ENCODE peak calls at places on chromosomes 2 and 18, in six cellular contexts. V, E, P, J, S and D are unnamed samples.
A peak's percentile ranks its signal among the peaks of the same experiment; 100 is the strongest.

GRCh38 chr2:203869610-203870042 is 2.1 kb downstream of the CTLA4 start:
- DNase-seq in V (no peak), E (no peak), P (no peak), J (no peak), S (no peak), D (no peak)

GRCh38 chr2:207616185-207616584 is 9.0 kb downstream of the METTL21A start:
- DNase-seq in V (peak; percentile 80), E (peak; percentile 68), P (no peak), J (no peak), S (peak; percentile 72), D (no peak)

GRCh38 chr2:26141145-26141769 is 31.6 kb upstream of the GAREM2 start:
- DNase-seq in V (no peak), E (no peak), P (no peak), J (no peak), S (no peak), D (no peak)

GRCh38 chr2:233448220-233448559 is 93.9 kb downstream of the DGKD start:
- DNase-seq in V (no peak), E (peak; percentile 47), P (no peak), J (peak; percentile 15), S (no peak), D (peak; percentile 73)

GRCh38 chr2:118371500-118371899 is 283.2 kb downstream of the INSIG2 start:
- DNase-seq in V (peak; percentile 18), E (peak; percentile 19), P (peak; percentile 48), J (peak; percentile 38), S (no peak), D (peak; percentile 81)

GRCh38 chr2:41853427-41854191 is 194.2 kb upstream of the PKDCC start:
- DNase-seq in V (peak; percentile 65), E (peak; percentile 84), P (peak; percentile 78), J (peak; percentile 21), S (peak; percentile 69), D (peak; percentile 81)

GRCh38 chr18:62522178-62522509 is 681 bp upstream of the ZCCHC2 start:
- DNase-seq in V (no peak), E (peak; percentile 56), P (no peak), J (no peak), S (no peak), D (peak; percentile 13)

GRCh38 chr2:18788590-18788989 is 199.2 kb upstream of the NT5C1B start:
- DNase-seq in V (peak; percentile 14), E (no peak), P (no peak), J (no peak), S (peak; percentile 83), D (no peak)

GRCh38 chr2:515728-516127 is 161.5 kb downstream of the TMEM18 start:
- DNase-seq in V (no peak), E (no peak), P (no peak), J (no peak), S (no peak), D (no peak)

GRCh38 chr18:12645751-12646203 is 12.1 kb downstream of the SPIRE1 start:
- DNase-seq in V (peak; percentile 52), E (peak; percentile 37), P (no peak), J (no peak), S (no peak), D (no peak)

GRCh38 chr2:49222975-49223528 is 68.7 kb upstream of the FSHR start:
- DNase-seq in V (no peak), E (no peak), P (no peak), J (no peak), S (no peak), D (no peak)

GRCh38 chr2:17303054-17303453 is 215.2 kb downstream of the RAD51AP2 start:
- DNase-seq in V (peak; percentile 81), E (peak; percentile 79), P (no peak), J (no peak), S (peak; percentile 54), D (no peak)

GRCh38 chr2:59425292-59425691 is 1128.2 kb downstream of the BCL11A start:
- DNase-seq in V (no peak), E (no peak), P (no peak), J (no peak), S (no peak), D (no peak)

GRCh38 chr2:235106874-235107639 is 155.2 kb downstream of the SH3BP4 start:
- DNase-seq in V (peak; percentile 76), E (peak; percentile 76), P (peak; percentile 62), J (peak; percentile 31), S (peak; percentile 76), D (peak; percentile 83)

GRCh38 chr2:190714958-190715357 is 66.1 kb downstream of the NAB1 start:
- DNase-seq in V (peak; percentile 36), E (peak; percentile 54), P (no peak), J (no peak), S (peak; percentile 20), D (no peak)

GRCh38 chr18:74694436-74694835 is 96.8 kb downstream of the ZNF407 start:
- DNase-seq in V (no peak), E (no peak), P (no peak), J (no peak), S (no peak), D (no peak)

GRCh38 chr18:57194622-57195021 is 47.7 kb downstream of the BOD1L2 start:
- DNase-seq in V (no peak), E (no peak), P (no peak), J (no peak), S (no peak), D (no peak)

GRCh38 chr2:157247068-157247407 is 10.5 kb upstream of the GALNT5 start:
- DNase-seq in V (no peak), E (no peak), P (no peak), J (no peak), S (no peak), D (no peak)

GRCh38 chr2:39497077-39497867 is 60.2 kb upstream of the MAP4K3 start:
- DNase-seq in V (peak; percentile 70), E (no peak), P (no peak), J (no peak), S (peak; percentile 63), D (no peak)

GRCh38 chr2:176157499-176158305 is 595 bp downstream of the HOXD3 start:
- DNase-seq in V (no peak), E (peak; percentile 6), P (no peak), J (no peak), S (no peak), D (peak; percentile 55)

GRCh38 chr2:88077076-88077475 is 9.5 kb downstream of the SMYD1 start:
- DNase-seq in V (no peak), E (no peak), P (no peak), J (no peak), S (no peak), D (no peak)
- H4K8ac ChIP-seq in V (no peak overlapping the region), E (no peak overlapping the region), P (no peak overlapping the region), J (no peak overlapping the region), S (no peak overlapping the region), D (no peak overlapping the region)

DNA sequence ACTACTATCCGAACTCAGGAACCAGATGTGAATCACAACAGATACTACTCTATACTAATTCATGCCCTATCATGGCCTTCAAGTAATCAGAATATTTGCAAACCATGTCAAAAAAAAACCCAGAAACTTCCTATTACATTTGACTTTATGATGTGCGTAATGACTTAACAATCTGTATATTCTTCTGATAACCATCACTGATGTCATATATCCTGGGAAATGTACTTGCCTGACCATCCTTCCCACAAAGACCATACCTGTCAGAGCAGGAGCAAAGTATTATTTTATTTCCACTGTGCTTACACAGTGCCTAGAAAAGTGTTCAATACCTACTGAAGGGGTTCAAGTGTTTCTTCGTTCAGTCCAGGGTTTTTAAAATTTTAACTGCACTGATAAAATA is 27.5 kb downstream of the PPP4R1 start:
- DNase-seq in V (no peak), E (peak; percentile 52), P (no peak), J (no peak), S (no peak), D (no peak)
- H3K36me3 ChIP-seq in V (peaks cover 26% of the 10 kb centered on the region), E (peaks cover 14% of the 10 kb centered on the region), P (peaks cover 99% of the 10 kb centered on the region), J (peaks cover 44% of the 10 kb centered on the region), S (peaks cover 76% of the 10 kb centered on the region), D (no peaks in the 10 kb centered on the region)

GRCh38 chr2:120701096-120701860 is 34.4 kb upstream of the GLI2 start:
- DNase-seq in V (no peak), E (no peak), P (no peak), J (no peak), S (no peak), D (no peak)
- H3K27me3 ChIP-seq in V (no peaks in the 10 kb centered on the region), E (no peaks in the 10 kb centered on the region), P (no peaks in the 10 kb centered on the region), J (no peaks in the 10 kb centered on the region), S (no peaks in the 10 kb centered on the region), D (no peaks in the 10 kb centered on the region)

GRCh38 chr18:55515204-55515603 is 72.8 kb downstream of the TCF4 start:
- DNase-seq in V (no peak), E (no peak), P (no peak), J (no peak), S (no peak), D (no peak)
- H4K8ac ChIP-seq in V (peak overlapping the region; percentile 27), E (no peak overlapping the region), P (no peak overlapping the region), J (no peak overlapping the region), S (no peak overlapping the region), D (no peak overlapping the region)

GRCh38 chr2:128474014-128474961 is 155.6 kb upstream of the HS6ST1 start:
- DNase-seq in V (no peak), E (no peak), P (no peak), J (no peak), S (no peak), D (no peak)

GRCh38 chr2:128474962-128475361 is 156.3 kb upstream of the HS6ST1 start:
- DNase-seq in V (no peak), E (no peak), P (no peak), J (no peak), S (no peak), D (no peak)

GRCh38 chr2:128477026-128477820 is 158.6 kb upstream of the HS6ST1 start:
- DNase-seq in V (no peak), E (no peak), P (no peak), J (no peak), S (no peak), D (no peak)

GRCh38 chr2:128475427-128476211 is 157.0 kb upstream of the HS6ST1 start:
- DNase-seq in V (no peak), E (no peak), P (no peak), J (no peak), S (no peak), D (no peak)

GRCh38 chr2:128477891-128478290 is 159.2 kb upstream of the HS6ST1 start:
- DNase-seq in V (no peak), E (no peak), P (no peak), J (no peak), S (no peak), D (no peak)
- H3K36me3 ChIP-seq in V (no peaks in the 10 kb centered on the region), E (no peaks in the 10 kb centered on the region), P (no peaks in the 10 kb centered on the region), J (no peaks in the 10 kb centered on the region), S (no peaks in the 10 kb centered on the region), D (no peaks in the 10 kb centered on the region)

DNA sequence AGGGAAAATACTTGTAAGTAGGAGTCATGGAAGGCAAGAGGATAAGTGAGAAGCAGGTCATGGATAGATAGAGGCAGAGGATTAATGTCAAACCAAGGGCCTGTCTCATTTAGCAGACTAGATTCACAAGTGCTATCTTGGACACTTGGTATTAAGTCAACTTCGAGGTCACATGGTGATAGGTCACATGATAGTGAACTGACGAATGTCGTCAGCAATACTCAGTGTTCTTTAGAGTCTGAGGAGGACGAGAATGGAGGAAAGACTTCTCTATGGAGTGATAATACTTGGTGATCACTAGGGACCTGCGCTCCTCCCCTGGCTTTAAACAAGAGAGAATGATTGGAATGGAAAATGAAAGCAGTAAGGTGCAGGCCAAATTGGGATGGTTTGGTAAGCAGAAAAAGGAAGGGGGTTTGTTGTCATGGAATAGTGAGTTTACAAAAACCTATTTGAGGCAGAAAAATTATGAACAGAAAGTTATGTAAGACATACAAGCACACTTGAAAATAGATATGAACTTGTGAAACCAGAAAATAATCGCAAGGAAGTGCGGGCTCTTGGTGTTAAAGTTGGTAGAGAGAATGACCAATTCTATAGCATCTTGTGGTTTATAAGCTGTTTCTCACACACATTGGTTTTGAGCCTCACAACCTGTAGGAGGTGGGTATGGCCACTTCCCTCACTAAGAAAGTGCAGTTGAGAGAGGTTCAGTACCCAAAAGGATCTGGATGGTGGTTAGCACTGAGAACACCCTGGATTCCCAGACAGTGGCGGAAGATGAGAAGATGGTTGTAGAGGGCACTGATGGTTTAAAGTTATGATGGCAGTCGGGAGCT is 141.5 kb downstream of the WDSUB1 start:
- DNase-seq in V (no peak), E (no peak), P (no peak), J (no peak), S (no peak), D (no peak)
- H3K27me3 ChIP-seq in V (no peaks in the 10 kb centered on the region), E (no peaks in the 10 kb centered on the region), P (no peaks in the 10 kb centered on the region), J (no peaks in the 10 kb centered on the region), S (no peaks in the 10 kb centered on the region), D (no peaks in the 10 kb centered on the region)